ENCODE peak calls at places on chromosomes 5 and 9, in six cellular contexts. S is sciatic nerve, D is epithelial cell of prostate, E is NCI-H146, F is brain microvascular endothelial cell, T is HuH-7. G is an unnamed sample.

GRCh38 chr9:89502038-89502601 is 4.2 kb upstream of the SEMA4D start:
- DNase-seq in E (no peak), F (no peak), D (no peak), S (no peak), T (no peak), G (no peak)

GRCh38 chr9:69376651-69377050 is 51.6 kb downstream of the ENTREP1 start:
- DNase-seq in F (peak; percentile 88), D (no peak), E (no peak), S (no peak), T (no peak), G (no peak)

GRCh38 chr5:124633209-124633608 is 113.2 kb downstream of the ZNF608 start:
- DNase-seq in E (no peak), T (no peak), S (no peak), F (no peak), D (no peak), G (no peak)

GRCh38 chr5:38468202-38468656 is 88.2 kb downstream of the LIFR start:
- DNase-seq in E (no peak), D (peak; percentile 65), F (peak; percentile 95), T (no peak), S (no peak), G (peak; percentile 90)

GRCh38 chr5:144203750-144204596 is 33.3 kb downstream of the KCTD16 start:
- DNase-seq in E (peak; percentile 61), S (no peak), T (peak; percentile 19), F (peak; percentile 82), D (peak; percentile 5), G (no peak)

GRCh38 chr9:107106416-107106815 is 176.7 kb upstream of the RAD23B start:
- DNase-seq in E (no peak), S (no peak), D (no peak), F (no peak), T (no peak), G (no peak)

GRCh38 chr9:87099383-87099782 is 152.1 kb upstream of the GAS1 start:
- DNase-seq in S (no peak), E (no peak), D (no peak), T (no peak), F (no peak), G (no peak)

GRCh38 chr9:69805962-69806633 is 14.5 kb upstream of the CFAP95 start:
- DNase-seq in T (no peak), E (no peak), F (no peak), D (no peak), S (no peak), G (no peak)

GRCh38 chr5:169542811-169543210 is 40.8 kb upstream of the SPDL1 start:
- DNase-seq in D (no peak), E (no peak), S (no peak), F (no peak), T (no peak), G (no peak)

GRCh38 chr5:134240421-134240962 is 14.6 kb upstream of the PPP2CA start:
- DNase-seq in S (no peak), T (no peak), F (peak; percentile 77), D (no peak), E (peak; percentile 31), G (no peak)

GRCh38 chr9:9819886-9820285 is 792.9 kb downstream of the PTPRD start:
- DNase-seq in E (no peak), T (no peak), F (no peak), S (no peak), D (no peak), G (no peak)

GRCh38 chr9:78023003-78023741 is 8.4 kb downstream of the GNAQ start:
- DNase-seq in F (no peak), S (no peak), T (no peak), D (peak; percentile 33), E (no peak), G (no peak)

GRCh38 chr5:103617090-103617489 is 54.5 kb upstream of the NUDT12 start:
- DNase-seq in S (no peak), D (no peak), F (no peak), E (peak; percentile 10), T (no peak), G (no peak)

GRCh38 chr5:14928661-14929060 is 57.1 kb upstream of the ANKH start:
- DNase-seq in D (no peak), T (no peak), E (no peak), S (no peak), F (peak; percentile 36), G (no peak)

GRCh38 chr5:80181618-80182211 is 74.1 kb downstream of the SERINC5 start:
- DNase-seq in E (no peak), F (no peak), T (peak; percentile 37), D (peak; percentile 73), S (no peak), G (no peak)

GRCh38 chr9:107605041-107605440 is 115.5 kb upstream of the KLF4 start:
- DNase-seq in E (no peak), D (no peak), T (no peak), S (no peak), F (no peak), G (no peak)

GRCh38 chr5:74082504-74082903 is 456.5 kb downstream of the ARHGEF28 start:
- DNase-seq in S (no peak), D (no peak), T (no peak), E (peak; percentile 62), F (no peak), G (no peak)

GRCh38 chr5:34721359-34721758 is 65.2 kb downstream of the RAI14 start:
- DNase-seq in E (no peak), F (no peak), S (no peak), T (peak; percentile 46), D (no peak), G (no peak)

GRCh38 chr9:3087697-3088096 is 243.8 kb upstream of the PUM3 start:
- DNase-seq in F (no peak), T (no peak), E (no peak), S (no peak), D (no peak), G (no peak)

GRCh38 chr9:131349522-131349880 is 44.4 kb upstream of the PRRC2B start:
- DNase-seq in T (no peak), D (no peak), S (no peak), F (no peak), E (no peak), G (no peak)

GRCh38 chr9:78811562-78812276 is 514.8 kb downstream of the PSAT1 start:
- DNase-seq in F (peak; percentile 11), D (no peak), E (no peak), S (no peak), T (no peak), G (no peak)

GRCh38 chr9:682633-683508 is 158.6 kb upstream of the DMRT1 start:
- DNase-seq in S (no peak), T (peak; percentile 50), D (peak; percentile 72), F (no peak), E (no peak), G (no peak)

GRCh38 chr5:6419340-6419852 is 29.3 kb upstream of the UBE2QL1 start:
- DNase-seq in D (peak; percentile 59), E (peak; percentile 79), S (no peak), T (no peak), F (no peak), G (no peak)

GRCh38 chr9:126211441-126212074 is 115.1 kb upstream of the MVB12B start:
- DNase-seq in S (no peak), F (no peak), D (no peak), E (no peak), T (no peak), G (no peak)

GRCh38 chr5:54874337-54875021 is 110.9 kb downstream of the ESM1 start:
- DNase-seq in D (no peak), F (no peak), T (no peak), E (no peak), S (no peak), G (no peak)

GRCh38 chr9:76716270-76716669 is 48.0 kb upstream of the PCA3 start:
- DNase-seq in T (no peak), E (peak; percentile 67), D (no peak), S (no peak), F (no peak), G (no peak)

GRCh38 chr5:78377056-78377717 is 16.8 kb downstream of the SCAMP1 start:
- DNase-seq in T (no peak), S (no peak), F (no peak), E (no peak), D (no peak), G (no peak)

GRCh38 chr9:38052147-38052546 is 16.9 kb downstream of the SHB start:
- DNase-seq in D (no peak), F (no peak), S (no peak), T (no peak), E (no peak), G (no peak)